ENCODE peak calls at places on chromosomes 11 and 22, in eight cellular contexts. P is H1, D is A549, N is Peyer's patch, B is body of pancreas, M is tibial nerve, R is NB4, F is lower leg skin. E is an unnamed sample.

GRCh38 chr11:73388241-73389133 is 12.3 kb downstream of the RELT start:
- DNase-seq in B (peak; percentile 24), M (no peak), D (no peak), P (no peak), N (peak; percentile 71), F (no peak), R (peak; percentile 54), E (no peak)

GRCh38 chr11:20109731-20110445 is 50.4 kb downstream of the DBX1 start:
- DNase-seq in N (no peak), B (no peak), P (no peak), D (no peak), M (no peak), F (no peak), R (no peak), E (no peak)

GRCh38 chr11:95697614-95698408 is 91.8 kb downstream of the FAM76B start:
- DNase-seq in M (no peak), B (no peak), N (no peak), D (no peak), R (no peak), F (no peak), P (no peak), E (no peak)

GRCh38 chr11:47398551-47398950 is 9.8 kb upstream of the SLC39A13 start:
- DNase-seq in N (no peak), R (no peak), P (no peak), B (no peak), F (no peak), M (no peak), D (no peak), E (no peak)

GRCh38 chr22:47567126-47567730 is 804.8 kb downstream of the TBC1D22A start:
- DNase-seq in N (no peak), P (no peak), R (no peak), M (no peak), B (no peak), D (no peak), F (no peak), E (no peak)

GRCh38 chr11:58787903-58788302 is 56.2 kb upstream of the GLYAT start:
- DNase-seq in M (no peak), N (no peak), D (no peak), P (no peak), R (no peak), B (no peak), F (no peak), E (no peak)

GRCh38 chr11:128814856-128815705 is 52.0 kb downstream of the KCNJ1 start:
- DNase-seq in M (peak; percentile 51), D (no peak), N (no peak), F (peak; percentile 51), R (peak; percentile 70), B (peak; percentile 43), P (peak; percentile 83), E (peak; percentile 63)

GRCh38 chr22:38935023-38935422 is 22.4 kb upstream of the APOBEC3A start:
- DNase-seq in B (peak; percentile 98), N (peak; percentile 97), D (no peak), F (peak; percentile 82), M (no peak), R (no peak), P (no peak), E (peak; percentile 69)

GRCh38 chr22:21734540-21735197 is 925 bp downstream of the YPEL1 start:
- DNase-seq in F (no peak), M (no peak), P (no peak), B (peak; percentile 19), D (no peak), R (peak; percentile 63), N (no peak), E (no peak)

GRCh38 chr11:114262681-114263509 is 33.3 kb upstream of the NNMT start:
- DNase-seq in N (peak; percentile 42), D (peak; percentile 26), F (no peak), R (peak; percentile 66), B (peak; percentile 54), P (no peak), M (no peak), E (no peak)

GRCh38 chr11:130719516-130719915 is 196.8 kb downstream of the SNX19 start:
- DNase-seq in D (no peak), P (no peak), F (no peak), M (no peak), N (no peak), R (no peak), B (no peak), E (no peak)

GRCh38 chr11:15117751-15118150 is 3.0 kb downstream of the INSC start:
- DNase-seq in R (no peak), D (no peak), F (no peak), P (no peak), B (no peak), N (no peak), M (no peak), E (no peak)

GRCh38 chr11:122344281-122344680 is 228.3 kb upstream of the BLID start:
- DNase-seq in M (no peak), R (no peak), N (no peak), D (no peak), B (no peak), P (no peak), F (peak; percentile 45), E (no peak)

GRCh38 chr11:131618203-131618602 is 247.8 kb downstream of the NTM start:
- DNase-seq in R (no peak), N (no peak), B (no peak), M (no peak), D (no peak), P (no peak), F (no peak), E (no peak)

GRCh38 chr11:106717222-106717621 is 301.1 kb downstream of the GUCY1A2 start:
- DNase-seq in M (no peak), B (no peak), P (no peak), R (no peak), F (no peak), N (no peak), D (no peak), E (no peak)

DNA sequence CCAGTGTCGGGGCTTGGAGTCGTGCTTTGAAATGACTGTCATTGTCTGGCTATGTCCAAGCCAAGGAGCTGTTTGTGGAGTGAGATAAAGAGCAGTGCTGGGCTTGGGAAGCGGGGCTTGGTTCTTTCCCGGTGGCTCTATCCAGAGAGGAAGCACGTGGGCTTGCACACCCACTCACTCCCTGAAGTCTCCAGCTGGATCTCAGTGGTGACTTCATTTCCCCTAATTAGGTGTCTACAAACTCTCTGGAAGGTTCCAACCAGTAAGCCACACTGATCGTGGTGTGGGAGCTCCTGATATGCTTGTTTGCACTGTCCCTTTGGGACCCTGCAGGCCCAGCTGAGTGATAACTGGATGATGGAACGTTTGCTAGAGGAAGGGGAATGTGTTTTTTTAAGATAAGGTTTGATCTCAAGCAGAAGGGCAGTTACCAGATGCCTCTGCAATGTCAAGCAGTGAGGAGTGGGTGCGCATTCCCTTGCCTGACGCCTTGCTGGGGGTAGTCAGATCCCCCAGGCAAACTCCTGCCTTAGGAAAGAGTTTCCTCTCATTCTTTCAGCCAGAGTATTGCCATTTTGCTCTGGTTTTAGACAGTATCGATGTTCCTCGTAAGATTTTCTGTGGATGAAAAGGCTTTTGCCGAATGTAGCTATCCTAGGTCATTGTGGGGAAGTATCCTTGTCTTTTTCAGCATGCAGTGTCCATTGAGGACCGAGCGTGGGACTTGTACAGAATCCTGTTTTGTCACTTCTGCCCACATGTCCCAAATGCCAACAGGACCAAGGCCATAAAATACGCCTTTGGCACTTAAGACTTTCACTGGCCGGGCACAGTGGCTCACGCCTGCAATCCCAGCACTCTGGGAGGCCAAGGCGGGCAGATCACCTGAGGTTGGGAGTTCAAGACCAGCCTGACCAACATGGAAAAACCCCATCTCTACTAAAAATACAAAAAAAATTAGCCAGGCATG is 90.9 kb downstream of the MICAL2 start:
- DNase-seq in N (no peak), B (no peak), M (no peak), D (no peak), R (peak; percentile 27), F (no peak), P (no peak), E (no peak)
- TF ChIP-seq POLR2A in N (no peak), B (no peak), M (no peak), D (no peak), R (no peak), F (no peak), P (no peak), E (no peak)

DNA sequence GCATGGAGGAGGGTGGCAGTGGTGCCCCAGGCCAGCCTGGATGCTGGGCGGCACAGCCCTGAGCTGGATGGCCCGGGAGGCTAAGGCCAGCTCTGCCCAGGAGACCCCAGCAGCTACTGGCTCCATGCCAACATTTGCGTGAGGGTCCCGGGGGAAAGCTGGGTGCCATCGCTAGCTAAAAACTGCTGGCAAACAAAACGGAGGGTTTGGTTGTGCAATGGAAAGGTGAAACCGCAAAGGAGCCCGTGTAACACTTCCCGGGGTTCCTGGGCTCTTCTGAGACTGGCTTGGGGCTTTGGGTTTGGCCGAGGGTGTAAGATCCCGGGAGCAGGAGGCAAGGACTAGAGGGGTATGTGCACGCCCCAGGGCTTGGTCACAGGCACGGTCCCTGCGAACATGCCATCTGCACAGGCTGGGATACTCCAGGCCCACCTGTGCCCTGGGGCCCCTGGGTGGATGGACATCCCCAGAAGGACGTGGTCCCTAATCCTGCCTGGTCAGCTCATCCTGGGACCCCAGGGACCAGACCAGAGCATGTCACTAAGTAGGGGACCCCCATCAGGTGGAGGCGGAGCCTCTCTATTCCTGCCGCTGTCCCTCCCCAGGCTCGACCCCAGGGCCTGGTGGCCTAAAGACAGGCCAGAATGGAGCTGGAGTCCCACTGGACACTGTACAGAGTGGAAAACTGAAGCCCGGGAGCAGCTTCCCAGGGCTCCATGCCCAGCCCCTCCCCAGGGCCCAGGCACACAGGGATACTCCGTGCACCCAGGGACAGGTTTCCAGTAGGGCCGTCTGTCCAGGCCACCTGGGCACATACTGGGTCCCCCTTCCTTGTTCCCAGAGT is 44.6 kb downstream of the IGF2 start:
- DNase-seq in P (no peak), F (no peak), R (no peak), B (no peak), M (no peak), D (no peak), N (peak; percentile 37), E (no peak)
- TF ChIP-seq CTCF in P (no peak), F (no peak), R (no peak), B (no peak), M (no peak), D (no peak), N (no peak), E (no peak)

GRCh38 chr22:37832022-37832857 is 9.1 kb downstream of the GALR3 start:
- DNase-seq in D (no peak), R (no peak), M (no peak), B (no peak), F (no peak), N (no peak), P (no peak), E (no peak)
- TF ChIP-seq POLR2A in D (no peak), R (no peak), M (no peak), B (no peak), F (no peak), N (no peak), P (no peak), E (no peak)

GRCh38 chr11:64306876-64307622 is 1.7 kb downstream of the ESRRA start:
- DNase-seq in F (no peak), P (no peak), D (peak; percentile 18), B (peak; percentile 71), N (peak; percentile 78), M (no peak), R (peak; percentile 54), E (no peak)

GRCh38 chr11:64305075-64305690 is at the start of gene ESRRA:
- DNase-seq in N (peak; percentile 100), F (peak; percentile 99), P (peak; percentile 99), M (peak; percentile 100), D (peak; percentile 94), B (peak; percentile 100), R (peak; percentile 100), E (peak; percentile 100)

GRCh38 chr11:64306563-64306875 is 1.2 kb downstream of the ESRRA start:
- DNase-seq in B (no peak), D (no peak), F (no peak), N (no peak), R (no peak), M (no peak), P (no peak), E (no peak)

GRCh38 chr11:64304316-64305072 is 830 bp upstream of the ESRRA start:
- DNase-seq in R (peak; percentile 98), D (peak; percentile 96), F (peak; percentile 92), B (peak; percentile 96), M (peak; percentile 87), P (peak; percentile 99), N (peak; percentile 98), E (peak; percentile 84)

GRCh38 chr11:64305691-64306562 is 603 bp downstream of the ESRRA start:
- DNase-seq in F (peak; percentile 65), B (peak; percentile 85), P (peak; percentile 87), D (peak; percentile 38), R (peak; percentile 91), M (no peak), N (peak; percentile 94), E (no peak)
- TF ChIP-seq CTCF in F (no peak), B (no peak), P (no peak), D (peak; percentile 61), R (peak; percentile 40), M (no peak), N (no peak), E (no peak)